ENCODE peak calls at places on chromosomes 3 and 15, in four cellular contexts. H is HepG2, V is H1, M is K562. A is an unnamed sample.

GRCh38 chr3:16485024-16485992 is 28.2 kb downstream of the RFTN1 start:
- DNase-seq in H (no peak), V (no peak), M (no peak), A (no peak)

GRCh38 chr3:63481627-63482026 is 170.8 kb upstream of the SNTN start:
- DNase-seq in H (no peak), V (no peak), M (no peak), A (no peak)

GRCh38 chr15:38888701-38889154 is 324.1 kb upstream of the RASGRP1 start:
- DNase-seq in H (no peak), V (no peak), M (no peak), A (no peak)

GRCh38 chr3:192833177-192833890 is 84.3 kb downstream of the MB21D2 start:
- DNase-seq in H (no peak), V (no peak), M (no peak), A (no peak)

GRCh38 chr3:63043631-63044030 is 168.4 kb upstream of the CADPS start:
- DNase-seq in H (no peak), V (no peak), M (peak), A (no peak)

GRCh38 chr3:28134792-28135375 is 106.5 kb upstream of the CMC1 start:
- DNase-seq in H (peak), V (no peak), M (no peak), A (no peak)

GRCh38 chr15:97903560-97904195 is 56.8 kb upstream of the ARRDC4 start:
- DNase-seq in H (no peak), V (no peak), M (no peak), A (no peak)

GRCh38 chr15:100220058-100220728 is 121.6 kb downstream of the ADAMTS17 start:
- DNase-seq in H (no peak), V (no peak), M (no peak), A (no peak)

DNA sequence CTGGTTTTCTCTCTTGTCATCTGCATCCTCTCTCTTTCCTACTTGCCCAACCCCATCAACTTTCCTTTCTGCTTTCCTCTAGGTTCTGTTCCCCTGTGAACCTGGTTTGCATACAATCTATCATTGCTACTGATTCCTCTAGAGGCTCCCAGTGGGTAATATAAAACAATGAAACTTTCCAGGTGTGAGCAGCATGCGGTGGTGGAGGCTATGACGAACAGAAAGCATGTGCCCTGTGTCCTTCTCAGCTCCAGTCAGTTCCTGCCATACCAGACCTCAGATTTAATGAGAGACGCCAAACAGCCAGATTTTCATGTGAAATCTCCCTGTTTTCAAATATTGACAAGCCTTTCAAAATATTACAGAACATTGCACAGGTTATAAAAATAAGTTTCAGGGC is 3.5 kb upstream of the ACAP2 start:
- DNase-seq in H (no peak), V (no peak), M (no peak), A (no peak)
- TF ChIP-seq BRCA1 in H (no peak), V (no peak), M (no peak), A (no peak)

GRCh38 chr3:189981668-189982067 is 139.0 kb downstream of the P3H2 start:
- DNase-seq in H (no peak), V (no peak), M (no peak), A (no peak)
- TF ChIP-seq BRCA1 in H (no peak), V (no peak), M (no peak), A (no peak)

GRCh38 chr3:89098964-89099585 is 8.3 kb upstream of the EPHA3 start:
- DNase-seq in H (peak), V (peak), M (peak), A (no peak)
- TF ChIP-seq BRCA1 in H (no peak), V (no peak), M (no peak), A (no peak)

GRCh38 chr3:12916159-12916558 is 74.8 kb upstream of the RPL32 start:
- DNase-seq in H (no peak), V (no peak), M (no peak), A (no peak)
- TF ChIP-seq BRCA1 in H (no peak), V (no peak), M (no peak), A (no peak)

A was measured in GM12878.